ENCODE peak calls at places on chromosome 14, in seven cellular contexts. R is A673; D is fibroblast of mammary gland; N is GM23248; X is naive thymus-derived CD4-positive, alpha-beta T cell; A is aorta; C is fibroblast of pulmonary artery. J is an unnamed sample.

GRCh38 chr14:70622111-70622712 is 19.5 kb upstream of the TTC9 start:
- DNase-seq in R (peak; percentile 57), D (peak; percentile 32), N (peak; percentile 53), X (peak; percentile 55), A (no peak), C (peak; percentile 46), J (no peak)

GRCh38 chr14:54728700-54729527 is 162.0 kb downstream of the SAMD4A start:
- DNase-seq in R (no peak), D (peak; percentile 47), N (peak; percentile 15), X (no peak), A (no peak), C (peak; percentile 61), J (no peak)

GRCh38 chr14:59215353-59215752 is 26.9 kb downstream of the DAAM1 start:
- DNase-seq in R (no peak), D (peak; percentile 75), N (peak; percentile 69), X (no peak), A (peak; percentile 87), C (peak; percentile 39), J (peak; percentile 80)

GRCh38 chr14:77275855-77276153 is 4.8 kb upstream of the NGB start:
- DNase-seq in R (no peak), D (no peak), N (no peak), X (no peak), A (no peak), C (no peak), J (no peak)

GRCh38 chr14:65788876-65789859 is 376.6 kb downstream of the FUT8 start:
- DNase-seq in R (no peak), D (no peak), N (no peak), X (no peak), A (no peak), C (no peak), J (no peak)

GRCh38 chr14:22474730-22475351 is 114.2 kb downstream of the DAD1 start:
- DNase-seq in R (peak; percentile 53), D (peak; percentile 47), N (peak; percentile 62), X (no peak), A (no peak), C (peak; percentile 39), J (no peak)

GRCh38 chr14:100764716-100765115 is 38.0 kb downstream of the DLK1 start:
- DNase-seq in R (no peak), D (no peak), N (no peak), X (no peak), A (peak; percentile 47), C (no peak), J (no peak)

GRCh38 chr14:79363291-79363690 is 848.0 kb downstream of the DIO2 start:
- DNase-seq in R (no peak), D (no peak), N (no peak), X (no peak), A (no peak), C (no peak), J (no peak)

GRCh38 chr14:92641306-92641705 is 107.1 kb downstream of the LGMN start:
- DNase-seq in R (no peak), D (no peak), N (no peak), X (no peak), A (no peak), C (no peak), J (no peak)

GRCh38 chr14:50321009-50321660 is 9.0 kb downstream of the DMAC2L start:
- DNase-seq in R (peak; percentile 93), D (peak; percentile 96), N (peak; percentile 93), X (peak; percentile 75), A (no peak), C (peak; percentile 98), J (peak; percentile 24)

GRCh38 chr14:104749958-104750529 is 2.9 kb upstream of the SIVA1 start:
- DNase-seq in R (no peak), D (no peak), N (peak; percentile 81), X (no peak), A (no peak), C (no peak), J (no peak)

GRCh38 chr14:102678394-102678793 is 85.9 kb downstream of the RCOR1 start:
- DNase-seq in R (no peak), D (no peak), N (no peak), X (no peak), A (no peak), C (no peak), J (no peak)

GRCh38 chr14:79051009-79051710 is 881.0 kb downstream of the NRXN3 start:
- DNase-seq in R (no peak), D (no peak), N (no peak), X (no peak), A (no peak), C (no peak), J (no peak)

GRCh38 chr14:61557262-61557661 is 138.1 kb upstream of the HIF1A start:
- DNase-seq in R (no peak), D (no peak), N (no peak), X (no peak), A (no peak), C (no peak), J (no peak)

GRCh38 chr14:50964683-50965390 is 20.6 kb upstream of the PYGL start:
- DNase-seq in R (peak; percentile 64), D (peak; percentile 95), N (peak; percentile 95), X (no peak), A (no peak), C (peak; percentile 98), J (no peak)

GRCh38 chr14:73057939-73058223 is 453 bp upstream of the RBM25 start:
- DNase-seq in R (no peak), D (no peak), N (no peak), X (no peak), A (no peak), C (no peak), J (no peak)

GRCh38 chr14:52315355-52315718 is 1.2 kb downstream of the PTGER2 start:
- DNase-seq in R (no peak), D (peak; percentile 22), N (peak; percentile 42), X (no peak), A (no peak), C (no peak), J (no peak)

GRCh38 chr14:78633747-78634146 is 463.6 kb downstream of the NRXN3 start:
- DNase-seq in R (no peak), D (no peak), N (no peak), X (no peak), A (no peak), C (no peak), J (no peak)

GRCh38 chr14:103552011-103552797 is 10.3 kb downstream of the BAG5 start:
- DNase-seq in R (no peak), D (peak; percentile 34), N (peak; percentile 86), X (no peak), A (peak; percentile 86), C (peak; percentile 47), J (peak; percentile 66)

GRCh38 chr14:53840444-53840843 is 116.2 kb downstream of the BMP4 start:
- DNase-seq in R (no peak), D (no peak), N (no peak), X (no peak), A (no peak), C (peak; percentile 43), J (no peak)

GRCh38 chr14:40452674-40453073 is 1020.4 kb upstream of the FBXO33 start:
- DNase-seq in R (no peak), D (no peak), N (no peak), X (no peak), A (no peak), C (no peak), J (no peak)

GRCh38 chr14:32967421-32967820 is 28.7 kb downstream of the NPAS3 start:
- DNase-seq in R (no peak), D (no peak), N (no peak), X (no peak), A (no peak), C (no peak), J (no peak)

DNA sequence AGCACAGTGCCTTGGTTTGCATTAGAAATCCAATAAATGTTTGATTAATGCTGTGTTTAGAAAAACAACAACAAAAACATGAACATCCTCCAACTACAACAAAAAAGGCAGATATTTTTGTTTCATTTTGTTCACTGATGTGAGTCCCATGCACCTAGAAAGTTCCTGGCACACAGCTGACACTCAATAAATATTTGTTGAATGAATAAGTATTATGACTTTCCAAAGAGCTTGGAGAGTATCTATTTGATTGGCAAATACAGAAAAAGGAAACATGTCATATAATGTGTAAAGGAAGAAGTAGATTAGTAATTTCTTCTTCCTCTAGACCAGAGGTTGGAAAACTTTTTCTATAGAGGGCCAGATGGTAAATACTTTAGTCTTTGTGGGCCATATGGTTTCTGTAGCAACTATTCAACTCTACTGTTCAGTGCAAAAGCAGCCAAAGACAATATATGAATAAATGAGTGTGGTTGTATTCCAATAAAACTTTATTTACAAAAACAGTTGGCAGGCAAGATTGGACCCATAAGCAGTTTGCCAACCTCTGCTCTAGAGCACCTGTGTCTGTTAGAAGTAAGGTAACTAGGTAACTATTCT is 312.3 kb upstream of the DIO2 start:
- DNase-seq in R (no peak), D (peak; percentile 43), N (peak; percentile 22), X (no peak), A (no peak), C (peak; percentile 17), J (no peak)
- H3K4me3 ChIP-seq in R (no peak overlapping the region), D (no peak overlapping the region), N (no peak overlapping the region), X (no peak overlapping the region), A (no peak overlapping the region), C (no peak overlapping the region), J (no peak overlapping the region)

GRCh38 chr14:85934123-85934885 is 404.4 kb downstream of the FLRT2 start:
- DNase-seq in R (no peak), D (peak; percentile 41), N (peak; percentile 42), X (peak; percentile 78), A (no peak), C (no peak), J (no peak)

GRCh38 chr14:85934886-85935254 is 404.9 kb downstream of the FLRT2 start:
- DNase-seq in R (no peak), D (peak; percentile 2), N (no peak), X (no peak), A (no peak), C (no peak), J (no peak)
- H3K4me3 ChIP-seq in R (no peak overlapping the region), D (peak overlapping the region; percentile 37), N (peak overlapping the region; percentile 83), X (peak overlapping the region; percentile 65), A (no peak overlapping the region), C (peak overlapping the region; percentile 27), J (peak overlapping the region; percentile 62)

DNA sequence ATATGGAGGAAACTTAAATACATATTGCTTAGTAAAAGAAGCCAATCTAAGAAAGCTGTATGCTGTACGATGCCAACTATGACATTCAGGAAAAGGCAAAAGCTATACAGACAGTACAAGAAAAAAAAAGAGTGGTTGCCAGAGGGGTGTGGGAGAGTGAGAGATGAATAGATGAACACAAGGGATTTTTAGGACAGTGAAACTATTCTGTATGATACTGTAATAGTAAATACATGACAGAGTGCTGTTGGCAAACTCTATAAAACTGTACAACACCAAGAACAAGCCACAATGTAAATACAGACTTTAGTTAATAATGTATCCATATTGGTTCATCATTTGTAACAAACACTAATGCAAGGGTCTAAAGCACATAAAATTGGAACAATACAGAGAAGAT is 10.9 kb upstream of the MIPOL1 start:
- DNase-seq in R (no peak), D (no peak), N (no peak), X (no peak), A (no peak), C (no peak), J (no peak)
- H3K4me3 ChIP-seq in R (no peak overlapping the region), D (no peak overlapping the region), N (no peak overlapping the region), X (no peak overlapping the region), A (no peak overlapping the region), C (no peak overlapping the region), J (no peak overlapping the region)

DNA sequence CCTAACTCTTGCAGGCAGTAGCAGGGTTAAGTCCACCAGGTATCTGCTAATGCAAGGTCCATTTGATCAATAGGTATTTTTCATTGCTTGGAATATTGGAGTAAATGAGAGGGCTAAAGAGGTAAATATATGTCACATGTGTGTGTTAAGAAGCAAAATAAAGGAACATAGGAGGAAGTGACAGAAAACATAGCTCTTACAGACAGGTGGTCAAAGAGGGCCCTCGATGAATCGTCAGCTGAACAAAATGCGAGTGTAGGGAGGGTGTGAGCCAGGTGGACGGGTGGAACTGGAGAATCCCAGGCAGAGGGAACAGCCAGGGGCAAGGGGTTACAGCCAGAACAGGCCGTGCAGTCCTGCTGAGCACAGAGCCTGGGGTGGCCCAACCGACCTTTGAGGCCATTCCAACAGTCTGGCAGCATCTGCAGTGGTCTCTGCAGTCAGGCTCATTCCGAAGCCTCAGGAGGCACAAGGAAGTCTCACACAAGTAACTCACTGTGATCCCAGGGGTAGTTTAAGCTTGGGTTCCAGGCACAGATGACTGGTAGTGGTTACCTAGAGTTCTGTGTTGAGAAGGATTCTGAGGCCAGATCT is 43.2 kb downstream of the CCDC88C start:
- DNase-seq in R (no peak), D (no peak), N (no peak), X (no peak), A (no peak), C (no peak), J (no peak)
- H3K4me3 ChIP-seq in R (no peak overlapping the region), D (no peak overlapping the region), N (no peak overlapping the region), X (peak overlapping the region; percentile 61), A (no peak overlapping the region), C (no peak overlapping the region), J (no peak overlapping the region)

J was measured in left ventricle myocardium inferior.